ENCODE peak calls at places on chromosome 13, in nine cellular contexts. S is ELF-1; L is occipital lobe; W is hepatic stellate cell; I is NCI-H1105; Y is hepatocyte; T is HS-27A; K is activated CD8-positive, alpha-beta T cell treated with anti-CD3 and anti-CD28 coated beads, Interleukin-2, amount 10 ng/mL, durations not matched to agents 7 days and 5 days; A is adipocyte. F is an unnamed sample.

GRCh38 chr13:82330499-82330898 is 1551.8 kb downstream of the SLITRK1 start:
- DNase-seq in L (no peak), Y (no peak), A (peak), I (no peak), W (no peak), T (no peak), K (no peak), S (no peak), F (no peak)

GRCh38 chr13:21986602-21987001 is 315.7 kb downstream of the FGF9 start:
- DNase-seq in T (no peak), L (no peak), A (no peak), W (no peak), K (no peak), Y (peak), I (no peak), S (no peak), F (no peak)

GRCh38 chr13:99548448-99548847 is 47.2 kb downstream of the TM9SF2 start:
- DNase-seq in K (no peak), S (no peak), L (no peak), W (no peak), I (no peak), A (no peak), Y (no peak), T (no peak), F (no peak)

GRCh38 chr13:50318887-50319286 is 303.6 kb downstream of the KCNRG start:
- DNase-seq in S (peak), L (no peak), K (no peak), Y (no peak), T (no peak), I (no peak), A (no peak), W (no peak), F (no peak)

GRCh38 chr13:40982772-40983171 is 36.3 kb downstream of the ELF1 start:
- DNase-seq in L (no peak), A (peak), S (no peak), T (no peak), W (peak), K (peak), Y (peak), I (no peak), F (no peak)

GRCh38 chr13:26971990-26972888 is 199.4 kb downstream of the USP12 start:
- DNase-seq in Y (peak), W (no peak), L (no peak), K (peak), I (peak), T (no peak), A (no peak), S (peak), F (peak)

GRCh38 chr13:74026753-74027152 is 107.5 kb downstream of the KLF12 start:
- DNase-seq in T (no peak), S (peak), K (peak), Y (peak), I (no peak), L (no peak), A (no peak), W (no peak), F (peak)

GRCh38 chr13:113176292-113176691 is 17.8 kb downstream of the PROZ start:
- DNase-seq in I (no peak), A (no peak), T (no peak), W (no peak), L (no peak), Y (no peak), S (no peak), K (no peak), F (peak)

GRCh38 chr13:54658771-54659170 is 1630.2 kb downstream of the OLFM4 start:
- DNase-seq in A (no peak), Y (no peak), K (no peak), S (no peak), L (no peak), W (no peak), I (no peak), T (no peak), F (no peak)

F was measured in islet precursor cell.